ENCODE peak calls at places on chromosome 9, in seven cellular contexts. One of them, this sample, is unnamed.
A peak's percentile ranks its signal among the peaks of the same experiment; 100 is the strongest.

GRCh38 chr9:95570646-95571045 is 53.9 kb upstream of the PTCH1 start:
- DNase-seq in mesendoderm: peak; percentile 89
- DNase-seq in mesenchymal stem cell: peak; percentile 15
- DNase-seq in trophoblast cell: peak; percentile 43
- DNase-seq in neuronal stem cell: no peak
- DNase-seq in IMR-90: no peak
- DNase-seq in H1: no peak
- DNase-seq in this sample: no peak

GRCh38 chr9:84669293-84670105 is at the start of gene NTRK2:
- DNase-seq in trophoblast cell: peak; percentile 62
- DNase-seq in mesendoderm: peak; percentile 60
- DNase-seq in mesenchymal stem cell: peak; percentile 33
- DNase-seq in H1: peak; percentile 72
- DNase-seq in IMR-90: peak; percentile 2
- DNase-seq in neuronal stem cell: peak; percentile 45
- DNase-seq in this sample: peak; percentile 58

GRCh38 chr9:6764570-6765334 is 7.0 kb downstream of the KDM4C start:
- DNase-seq in mesendoderm: peak; percentile 73
- DNase-seq in trophoblast cell: peak; percentile 32
- DNase-seq in H1: no peak
- DNase-seq in IMR-90: no peak
- DNase-seq in mesenchymal stem cell: no peak
- DNase-seq in neuronal stem cell: no peak
- DNase-seq in this sample: no peak

GRCh38 chr9:96458226-96458625 is 8.3 kb downstream of the HABP4 start:
- DNase-seq in trophoblast cell: no peak
- DNase-seq in mesenchymal stem cell: no peak
- DNase-seq in neuronal stem cell: no peak
- DNase-seq in H1: no peak
- DNase-seq in IMR-90: no peak
- DNase-seq in mesendoderm: no peak
- DNase-seq in this sample: no peak

GRCh38 chr9:84339951-84340350 is 607 bp downstream of the SLC28A3 start:
- DNase-seq in trophoblast cell: peak; percentile 70
- DNase-seq in neuronal stem cell: peak; percentile 8
- DNase-seq in IMR-90: no peak
- DNase-seq in mesenchymal stem cell: no peak
- DNase-seq in H1: no peak
- DNase-seq in mesendoderm: peak; percentile 65
- DNase-seq in this sample: no peak

GRCh38 chr9:38235244-38235643 is 157.3 kb upstream of the ALDH1B1 start:
- DNase-seq in mesendoderm: no peak
- DNase-seq in IMR-90: no peak
- DNase-seq in H1: no peak
- DNase-seq in trophoblast cell: no peak
- DNase-seq in neuronal stem cell: no peak
- DNase-seq in mesenchymal stem cell: no peak
- DNase-seq in this sample: no peak

GRCh38 chr9:135225619-135226228 is 138.3 kb downstream of the OLFM1 start:
- DNase-seq in neuronal stem cell: no peak
- DNase-seq in H1: no peak
- DNase-seq in trophoblast cell: no peak
- DNase-seq in mesendoderm: no peak
- DNase-seq in mesenchymal stem cell: no peak
- DNase-seq in IMR-90: no peak
- DNase-seq in this sample: no peak

GRCh38 chr9:94085062-94085639 is 887 bp downstream of the PTPDC1 start:
- DNase-seq in trophoblast cell: no peak
- DNase-seq in H1: peak; percentile 53
- DNase-seq in mesendoderm: peak; percentile 93
- DNase-seq in IMR-90: peak; percentile 68
- DNase-seq in neuronal stem cell: no peak
- DNase-seq in mesenchymal stem cell: peak; percentile 46
- DNase-seq in this sample: peak; percentile 75

GRCh38 chr9:98594551-98595160 is 114.1 kb downstream of the GABBR2 start:
- DNase-seq in mesendoderm: no peak
- DNase-seq in trophoblast cell: no peak
- DNase-seq in H1: no peak
- DNase-seq in mesenchymal stem cell: no peak
- DNase-seq in IMR-90: no peak
- DNase-seq in neuronal stem cell: no peak
- DNase-seq in this sample: no peak

GRCh38 chr9:107858260-107858659 is 368.7 kb upstream of the KLF4 start:
- DNase-seq in neuronal stem cell: no peak
- DNase-seq in trophoblast cell: no peak
- DNase-seq in mesenchymal stem cell: no peak
- DNase-seq in mesendoderm: no peak
- DNase-seq in IMR-90: no peak
- DNase-seq in H1: no peak
- DNase-seq in this sample: no peak

GRCh38 chr9:14271078-14271673 is 42.8 kb downstream of the NFIB start:
- DNase-seq in mesenchymal stem cell: peak; percentile 57
- DNase-seq in H1: no peak
- DNase-seq in neuronal stem cell: no peak
- DNase-seq in mesendoderm: peak; percentile 42
- DNase-seq in IMR-90: peak; percentile 82
- DNase-seq in trophoblast cell: no peak
- DNase-seq in this sample: peak; percentile 37

GRCh38 chr9:22211588-22212360 is 202.7 kb upstream of the CDKN2B start:
- DNase-seq in mesendoderm: no peak
- DNase-seq in neuronal stem cell: no peak
- DNase-seq in H1: no peak
- DNase-seq in IMR-90: peak; percentile 93
- DNase-seq in mesenchymal stem cell: peak; percentile 95
- DNase-seq in trophoblast cell: peak; percentile 82
- DNase-seq in this sample: no peak

GRCh38 chr9:131094622-131095021 is 1.7 kb upstream of the AIF1L start:
- DNase-seq in neuronal stem cell: no peak
- DNase-seq in trophoblast cell: peak; percentile 98
- DNase-seq in mesenchymal stem cell: peak; percentile 47
- DNase-seq in H1: no peak
- DNase-seq in mesendoderm: no peak
- DNase-seq in IMR-90: peak; percentile 37
- DNase-seq in this sample: no peak

GRCh38 chr9:131393622-131394463 is at the start of gene PRRC2B:
- DNase-seq in IMR-90: peak; percentile 62
- DNase-seq in H1: peak; percentile 87
- DNase-seq in neuronal stem cell: peak; percentile 94
- DNase-seq in trophoblast cell: peak; percentile 86
- DNase-seq in mesendoderm: peak; percentile 95
- DNase-seq in mesenchymal stem cell: peak; percentile 82
- DNase-seq in this sample: peak; percentile 96

GRCh38 chr9:18555105-18555883 is 81.3 kb downstream of the ADAMTSL1 start:
- DNase-seq in H1: no peak
- DNase-seq in mesenchymal stem cell: no peak
- DNase-seq in neuronal stem cell: no peak
- DNase-seq in IMR-90: no peak
- DNase-seq in mesendoderm: no peak
- DNase-seq in trophoblast cell: no peak
- DNase-seq in this sample: no peak

GRCh38 chr9:131856105-131856504 is 116.2 kb upstream of the RAPGEF1 start:
- DNase-seq in neuronal stem cell: no peak
- DNase-seq in IMR-90: no peak
- DNase-seq in H1: peak; percentile 77
- DNase-seq in mesendoderm: peak; percentile 80
- DNase-seq in mesenchymal stem cell: no peak
- DNase-seq in trophoblast cell: no peak
- DNase-seq in this sample: peak; percentile 88

GRCh38 chr9:131875828-131876485 is 136.1 kb upstream of the RAPGEF1 start:
- DNase-seq in H1: no peak
- DNase-seq in mesenchymal stem cell: no peak
- DNase-seq in mesendoderm: no peak
- DNase-seq in trophoblast cell: no peak
- DNase-seq in IMR-90: peak; percentile 57
- DNase-seq in neuronal stem cell: no peak
- DNase-seq in this sample: no peak

GRCh38 chr9:3863686-3864085 is 337.9 kb upstream of the RFX3 start:
- DNase-seq in neuronal stem cell: no peak
- DNase-seq in mesendoderm: no peak
- DNase-seq in IMR-90: peak; percentile 24
- DNase-seq in mesenchymal stem cell: peak; percentile 22
- DNase-seq in H1: no peak
- DNase-seq in trophoblast cell: no peak
- DNase-seq in this sample: no peak

GRCh38 chr9:3865373-3865772 is 339.6 kb upstream of the RFX3 start:
- DNase-seq in mesenchymal stem cell: peak; percentile 74
- DNase-seq in H1: no peak
- DNase-seq in IMR-90: peak; percentile 81
- DNase-seq in trophoblast cell: no peak
- DNase-seq in mesendoderm: no peak
- DNase-seq in neuronal stem cell: no peak
- DNase-seq in this sample: no peak

GRCh38 chr9:3868012-3868411 is 342.2 kb upstream of the RFX3 start:
- DNase-seq in trophoblast cell: no peak
- DNase-seq in mesenchymal stem cell: peak; percentile 24
- DNase-seq in IMR-90: peak; percentile 13
- DNase-seq in mesendoderm: no peak
- DNase-seq in neuronal stem cell: no peak
- DNase-seq in H1: no peak
- DNase-seq in this sample: no peak

GRCh38 chr9:3858961-3859360 is 333.2 kb upstream of the RFX3 start:
- DNase-seq in H1: no peak
- DNase-seq in trophoblast cell: peak; percentile 13
- DNase-seq in mesenchymal stem cell: peak; percentile 74
- DNase-seq in neuronal stem cell: no peak
- DNase-seq in IMR-90: peak; percentile 41
- DNase-seq in mesendoderm: peak; percentile 61
- DNase-seq in this sample: no peak

DNA sequence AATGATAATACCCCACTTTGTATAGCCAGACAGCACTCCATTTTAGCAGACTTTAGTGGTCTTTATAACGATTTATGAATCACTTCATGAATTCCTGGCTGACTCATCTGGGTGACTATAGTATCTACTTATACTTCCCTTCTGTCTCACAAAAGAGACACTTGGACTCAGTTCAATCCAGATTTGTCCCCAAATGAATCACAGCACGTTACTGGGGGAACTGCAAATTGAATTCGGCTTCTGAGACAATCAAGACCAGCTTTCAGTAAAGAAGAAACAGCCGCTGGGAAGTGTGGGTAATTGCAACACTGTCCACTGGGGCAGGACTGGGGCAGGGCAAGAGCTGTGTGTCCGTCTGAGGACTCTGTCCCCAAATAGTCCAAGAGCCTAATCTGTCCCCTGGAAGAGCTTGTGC is 337.3 kb upstream of the RFX3 start:
- DNase-seq in IMR-90: peak; percentile 92
- DNase-seq in mesendoderm: no peak
- DNase-seq in mesenchymal stem cell: peak; percentile 91
- DNase-seq in trophoblast cell: peak; percentile 4
- DNase-seq in H1: no peak
- DNase-seq in neuronal stem cell: no peak
- DNase-seq in this sample: no peak
- H2BK5ac ChIP-seq in IMR-90: peak overlapping the region; percentile 49
- H2BK5ac ChIP-seq in mesendoderm: no peak overlapping the region
- H2BK5ac ChIP-seq in mesenchymal stem cell: no peak overlapping the region
- H2BK5ac ChIP-seq in trophoblast cell: no peak overlapping the region
- H2BK5ac ChIP-seq in H1: no peak overlapping the region
- H2BK5ac ChIP-seq in neuronal stem cell: no peak overlapping the region
- H2BK5ac ChIP-seq in this sample: no peak overlapping the region

DNA sequence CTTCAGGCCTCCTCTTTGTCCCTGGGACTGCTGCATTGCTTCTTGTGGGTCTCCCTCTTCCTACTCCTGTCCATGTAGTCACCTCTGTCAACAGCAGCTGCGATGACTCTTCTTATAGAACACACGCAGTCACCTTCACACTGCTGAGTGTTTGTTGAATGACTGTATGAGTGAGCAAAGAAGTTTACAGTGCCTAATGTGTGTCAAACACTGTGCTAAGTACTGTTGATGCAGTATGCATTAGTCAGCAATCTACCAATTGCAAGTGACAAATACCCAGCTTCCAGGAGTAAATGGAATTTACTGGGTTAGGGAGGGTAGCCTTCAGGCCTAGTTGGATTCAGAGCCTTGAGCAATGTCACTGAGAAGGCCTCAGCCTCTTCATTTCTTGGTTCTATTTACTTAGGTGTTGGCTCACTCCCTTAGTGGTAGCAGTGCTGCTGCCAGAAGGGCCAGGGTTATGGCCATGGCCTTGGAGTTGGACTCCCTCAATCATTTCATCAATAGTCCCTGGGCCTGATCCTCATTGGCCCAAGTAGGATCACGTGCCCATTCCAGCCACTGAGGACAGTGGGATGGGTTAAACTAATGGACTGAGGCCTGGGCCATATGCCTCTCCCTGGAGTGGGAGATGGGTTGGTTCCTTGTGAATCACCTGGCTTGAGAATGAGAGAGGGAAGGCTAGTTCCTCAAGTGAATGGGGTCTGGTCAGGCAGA is 93.5 kb downstream of the RGS3 start:
- DNase-seq in neuronal stem cell: no peak
- DNase-seq in IMR-90: peak; percentile 71
- DNase-seq in H1: no peak
- DNase-seq in trophoblast cell: peak; percentile 84
- DNase-seq in mesendoderm: no peak
- DNase-seq in mesenchymal stem cell: peak; percentile 78
- DNase-seq in this sample: no peak
- H2BK5ac ChIP-seq in neuronal stem cell: no peak overlapping the region
- H2BK5ac ChIP-seq in IMR-90: peak overlapping the region; percentile 81
- H2BK5ac ChIP-seq in H1: no peak overlapping the region
- H2BK5ac ChIP-seq in trophoblast cell: no peak overlapping the region
- H2BK5ac ChIP-seq in mesendoderm: no peak overlapping the region
- H2BK5ac ChIP-seq in mesenchymal stem cell: no peak overlapping the region
- H2BK5ac ChIP-seq in this sample: no peak overlapping the region

DNA sequence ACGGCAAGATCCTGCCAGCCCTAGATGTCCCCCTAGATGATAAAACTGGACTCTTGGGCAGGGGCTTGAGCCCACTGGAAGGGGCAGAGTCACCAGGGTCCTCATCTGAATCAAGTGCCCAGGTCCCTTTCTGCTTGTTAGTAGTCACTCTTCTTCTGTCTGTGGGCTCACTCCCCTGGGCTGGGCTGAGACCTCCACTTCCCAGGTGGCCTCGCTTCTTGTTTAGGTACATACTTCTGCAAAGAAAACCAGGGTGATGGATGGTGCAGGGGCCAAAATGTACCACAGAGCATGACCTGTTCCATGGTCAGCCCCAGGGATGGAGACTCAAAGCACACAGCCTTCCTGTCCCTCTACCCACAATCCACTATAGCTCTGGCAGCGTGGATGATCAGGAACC is 845 bp upstream of the SLC46A2 start:
- DNase-seq in H1: no peak
- DNase-seq in neuronal stem cell: no peak
- DNase-seq in trophoblast cell: no peak
- DNase-seq in mesendoderm: no peak
- DNase-seq in IMR-90: no peak
- DNase-seq in mesenchymal stem cell: no peak
- DNase-seq in this sample: no peak
- H2BK5ac ChIP-seq in H1: no peak overlapping the region
- H2BK5ac ChIP-seq in neuronal stem cell: no peak overlapping the region
- H2BK5ac ChIP-seq in trophoblast cell: no peak overlapping the region
- H2BK5ac ChIP-seq in mesendoderm: no peak overlapping the region
- H2BK5ac ChIP-seq in IMR-90: no peak overlapping the region
- H2BK5ac ChIP-seq in mesenchymal stem cell: no peak overlapping the region
- H2BK5ac ChIP-seq in this sample: no peak overlapping the region

GRCh38 chr9:4069457-4070162 is 230.3 kb downstream of the GLIS3 start:
- DNase-seq in H1: no peak
- DNase-seq in IMR-90: no peak
- DNase-seq in mesenchymal stem cell: peak; percentile 57
- DNase-seq in trophoblast cell: peak; percentile 52
- DNase-seq in mesendoderm: no peak
- DNase-seq in neuronal stem cell: no peak
- DNase-seq in this sample: no peak
- H2BK5ac ChIP-seq in H1: no peak overlapping the region
- H2BK5ac ChIP-seq in IMR-90: no peak overlapping the region
- H2BK5ac ChIP-seq in mesenchymal stem cell: no peak overlapping the region
- H2BK5ac ChIP-seq in trophoblast cell: no peak overlapping the region
- H2BK5ac ChIP-seq in mesendoderm: no peak overlapping the region
- H2BK5ac ChIP-seq in neuronal stem cell: no peak overlapping the region
- H2BK5ac ChIP-seq in this sample: no peak overlapping the region

GRCh38 chr9:110180386-110180712 is 27.6 kb downstream of the C9orf152 start:
- DNase-seq in H1: no peak
- DNase-seq in neuronal stem cell: no peak
- DNase-seq in IMR-90: no peak
- DNase-seq in trophoblast cell: no peak
- DNase-seq in mesenchymal stem cell: peak; percentile 69
- DNase-seq in mesendoderm: no peak
- DNase-seq in this sample: no peak
- H2BK5ac ChIP-seq in H1: no peak overlapping the region
- H2BK5ac ChIP-seq in neuronal stem cell: no peak overlapping the region
- H2BK5ac ChIP-seq in IMR-90: no peak overlapping the region
- H2BK5ac ChIP-seq in trophoblast cell: no peak overlapping the region
- H2BK5ac ChIP-seq in mesenchymal stem cell: no peak overlapping the region
- H2BK5ac ChIP-seq in mesendoderm: no peak overlapping the region
- H2BK5ac ChIP-seq in this sample: no peak overlapping the region

This sample was measured in H9.